ENCODE peak calls at places on chromosomes 6 and 20, in seven cellular contexts. D is Panc1, M is prostate gland, Q is K562, A is transverse colon, I is endothelial cell of umbilical vein, R is spleen. B is an unnamed sample. For H3K27me3, the result is how much of the 10 kb centered on the place peaks cover.

GRCh38 chr6:170027111-170028043 is 263.5 kb downstream of the DLL1 start:
- DNase-seq in D (no peak), M (no peak), Q (no peak), A (no peak), I (no peak), R (peak), B (peak)

GRCh38 chr20:31740208-31740607 is 1.1 kb downstream of the TPX2 start:
- DNase-seq in D (no peak), M (no peak), Q (peak), A (no peak), I (peak), R (no peak), B (no peak)

GRCh38 chr6:169269180-169270076 is 15.8 kb upstream of the THBS2 start:
- DNase-seq in D (no peak), M (no peak), Q (no peak), A (peak), I (no peak), R (no peak), B (peak)

GRCh38 chr20:37946946-37947345 is 44.0 kb downstream of the VSTM2L start:
- DNase-seq in D (no peak), M (no peak), Q (no peak), A (no peak), I (no peak), R (peak), B (no peak)

GRCh38 chr20:52473171-52473570 is 281.6 kb upstream of the ZFP64 start:
- DNase-seq in D (no peak), M (no peak), Q (no peak), A (no peak), I (no peak), R (no peak), B (no peak)

GRCh38 chr6:155056756-155057155 is 61.6 kb downstream of the TIAM2 start:
- DNase-seq in D (no peak), M (no peak), Q (no peak), A (no peak), I (no peak), R (no peak), B (no peak)

GRCh38 chr20:4300921-4301320 is 285.6 kb upstream of the RNF24 start:
- DNase-seq in D (no peak), M (no peak), Q (no peak), A (no peak), I (no peak), R (no peak), B (no peak)

GRCh38 chr20:57647933-57648785 is 27.9 kb upstream of the ZBP1 start:
- DNase-seq in D (no peak), M (no peak), Q (no peak), A (no peak), I (no peak), R (peak), B (no peak)

GRCh38 chr6:145044606-145045275 is 690.6 kb downstream of the EPM2A start:
- DNase-seq in D (no peak), M (no peak), Q (no peak), A (no peak), I (peak), R (no peak), B (no peak)

GRCh38 chr6:157613011-157613522 is 210.0 kb upstream of the SNX9 start:
- DNase-seq in D (peak), M (no peak), Q (peak), A (no peak), I (peak), R (no peak), B (no peak)

GRCh38 chr20:57801046-57801445 is 91.2 kb upstream of the PMEPA1 start:
- DNase-seq in D (no peak), M (no peak), Q (no peak), A (no peak), I (no peak), R (no peak), B (no peak)

GRCh38 chr6:157056275-157056674 is 267.0 kb downstream of the TMEM242 start:
- DNase-seq in D (no peak), M (no peak), Q (no peak), A (no peak), I (no peak), R (no peak), B (no peak)

GRCh38 chr6:98433325-98433724 is 401.0 kb upstream of the POU3F2 start:
- DNase-seq in D (no peak), M (no peak), Q (no peak), A (no peak), I (no peak), R (no peak), B (no peak)

GRCh38 chr20:16675165-16675564 is 54.7 kb upstream of the SNRPB2 start:
- DNase-seq in D (no peak), M (no peak), Q (no peak), A (no peak), I (no peak), R (no peak), B (no peak)

GRCh38 chr6:31834367-31834703 is 6.8 kb downstream of the HSPA1B start:
- DNase-seq in D (no peak), M (peak), Q (peak), A (peak), I (no peak), R (peak), B (peak)

GRCh38 chr6:108732101-108732870 is 115.9 kb upstream of the ARMC2 start:
- DNase-seq in D (peak), M (no peak), Q (no peak), A (peak), I (no peak), R (no peak), B (no peak)

GRCh38 chr6:156720739-156721714 is 56.2 kb upstream of the ARID1B start:
- DNase-seq in D (no peak), M (peak), Q (no peak), A (peak), I (peak), R (no peak), B (no peak)

GRCh38 chr6:119325559-119326240 is 23.9 kb downstream of the MAN1A1 start:
- DNase-seq in D (no peak), M (no peak), Q (no peak), A (no peak), I (no peak), R (no peak), B (no peak)

GRCh38 chr6:2157441-2158127 is 87.8 kb downstream of the GMDS start:
- DNase-seq in D (no peak), M (no peak), Q (no peak), A (no peak), I (peak), R (no peak), B (no peak)

GRCh38 chr20:10724774-10725173 is 51.0 kb upstream of the JAG1 start:
- DNase-seq in D (no peak), M (no peak), Q (no peak), A (no peak), I (no peak), R (no peak), B (no peak)

GRCh38 chr6:136360783-136361182 is 71.1 kb upstream of the BCLAF1 start:
- DNase-seq in D (no peak), M (no peak), Q (no peak), A (no peak), I (no peak), R (no peak), B (no peak)

GRCh38 chr6:54958446-54958845 is 111.9 kb downstream of the FAM83B start:
- DNase-seq in D (no peak), M (no peak), Q (no peak), A (no peak), I (no peak), R (no peak), B (no peak)

GRCh38 chr20:17538517-17539170 is 7.5 kb upstream of the BFSP1 start:
- DNase-seq in D (no peak), M (no peak), Q (no peak), A (no peak), I (no peak), R (no peak), B (no peak)

GRCh38 chr6:170124150-170124549 is 166.7 kb downstream of the DLL1 start:
- DNase-seq in D (no peak), M (no peak), Q (no peak), A (no peak), I (no peak), R (peak), B (no peak)

GRCh38 chr6:106820412-106820852 is 154.1 kb downstream of the CD24 start:
- DNase-seq in D (no peak), M (no peak), Q (peak), A (no peak), I (no peak), R (no peak), B (no peak)

GRCh38 chr6:21856096-21856825 is 262.7 kb downstream of the SOX4 start:
- DNase-seq in D (peak), M (no peak), Q (no peak), A (no peak), I (peak), R (no peak), B (no peak)

GRCh38 chr6:34598725-34599124 is 42.6 kb upstream of the SPDEF start:
- DNase-seq in D (no peak), M (peak), Q (no peak), A (no peak), I (no peak), R (no peak), B (no peak)

GRCh38 chr6:105620878-105621277 is 218.0 kb upstream of the PREP start:
- DNase-seq in D (no peak), M (no peak), Q (no peak), A (no peak), I (no peak), R (no peak), B (no peak)

GRCh38 chr6:26216015-26216885 is 129.0 kb downstream of the HFE start:
- DNase-seq in D (peak), M (peak), Q (peak), A (peak), I (peak), R (peak), B (peak)

GRCh38 chr6:55918639-55919038 is 43.2 kb upstream of the BMP5 start:
- DNase-seq in D (no peak), M (no peak), Q (no peak), A (no peak), I (no peak), R (no peak), B (no peak)

GRCh38 chr6:2222275-2222842 is 23.0 kb downstream of the GMDS start:
- DNase-seq in D (no peak), M (no peak), Q (no peak), A (no peak), I (peak), R (no peak), B (no peak)

GRCh38 chr6:131831886-131832285 is 24.1 kb downstream of the ENPP1 start:
- DNase-seq in D (no peak), M (no peak), Q (no peak), A (no peak), I (no peak), R (no peak), B (no peak)

GRCh38 chr20:44167736-44168135 is 19.3 kb downstream of the JPH2 start:
- DNase-seq in D (no peak), M (no peak), Q (no peak), A (no peak), I (no peak), R (no peak), B (no peak)

GRCh38 chr20:3243718-3244358 is 4.8 kb upstream of the SLC4A11 start:
- DNase-seq in D (no peak), M (no peak), Q (no peak), A (no peak), I (no peak), R (no peak), B (no peak)

GRCh38 chr20:3244613-3245012 is 5.6 kb upstream of the SLC4A11 start:
- DNase-seq in D (no peak), M (no peak), Q (no peak), A (no peak), I (no peak), R (no peak), B (no peak)

GRCh38 chr20:3246682-3247081 is 7.7 kb upstream of the SLC4A11 start:
- DNase-seq in D (no peak), M (no peak), Q (no peak), A (no peak), I (no peak), R (no peak), B (no peak)

GRCh38 chr20:3245156-3245555 is 6.2 kb upstream of the SLC4A11 start:
- DNase-seq in D (no peak), M (no peak), Q (no peak), A (no peak), I (no peak), R (no peak), B (no peak)

DNA sequence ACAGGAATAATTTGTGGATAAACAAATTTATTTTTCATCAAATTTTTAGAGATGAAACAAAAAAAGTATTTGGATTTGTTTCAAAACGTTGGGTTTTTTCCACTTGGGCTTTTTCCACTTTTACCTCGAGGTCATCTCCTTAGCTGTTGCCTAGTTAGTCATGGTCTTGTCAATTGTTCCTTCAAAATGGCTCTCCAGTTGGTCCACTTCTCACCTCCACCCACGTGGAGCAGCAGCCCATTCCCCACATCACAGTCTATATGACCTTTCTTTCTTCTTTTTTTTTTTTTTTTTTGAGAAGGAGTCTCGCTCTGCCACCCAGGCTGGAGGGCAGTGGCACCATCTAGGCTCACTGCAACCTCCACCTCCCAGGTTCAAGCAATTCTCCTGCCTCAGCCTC is 6.7 kb upstream of the SLC4A11 start:
- DNase-seq in D (no peak), M (no peak), Q (no peak), A (no peak), I (no peak), R (no peak), B (no peak)
- H3K27me3 ChIP-seq in D (under half), M (under half), Q (under half), A (half or more), I (under half), R (under half), B (under half)

DNA sequence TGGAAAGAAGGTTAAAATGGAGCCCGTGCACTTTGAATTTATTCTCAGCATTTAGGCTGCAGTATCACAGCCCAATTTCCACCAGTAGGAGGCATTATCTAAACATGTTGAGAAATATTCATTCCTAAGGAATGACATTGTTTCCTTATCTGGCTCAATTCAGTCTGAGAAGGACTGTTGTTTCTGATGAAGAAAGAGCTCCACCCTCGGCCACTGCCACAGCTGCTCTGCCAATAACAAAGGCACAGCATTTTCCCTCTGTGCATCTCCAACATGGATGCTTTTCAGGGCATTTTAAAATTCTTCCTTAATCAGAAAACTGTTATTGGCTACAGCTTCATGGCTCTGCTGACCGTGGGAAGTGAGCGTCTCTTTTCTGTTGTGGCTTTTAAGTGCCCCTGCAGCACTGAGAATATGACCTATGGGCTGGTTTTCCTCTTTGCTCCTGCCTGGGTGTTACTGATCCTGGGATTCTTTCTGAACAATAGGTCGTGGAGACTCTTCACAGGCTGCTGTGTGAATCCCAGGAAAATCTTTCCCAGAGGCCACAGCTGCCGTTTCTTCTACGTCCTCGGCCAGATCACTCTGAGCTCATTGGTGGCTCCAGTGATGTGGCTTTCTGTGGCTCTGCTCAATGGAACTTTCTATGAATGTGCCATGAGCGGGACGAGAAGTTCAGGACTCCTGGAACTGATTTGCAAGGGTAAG is at the start of gene CALHM5:
- DNase-seq in D (peak), M (no peak), Q (peak), A (peak), I (peak), R (no peak), B (peak)
- TF ChIP-seq POLR2AphosphoS5 in D (no peak), M (no peak), Q (no peak), A (peak), I (no peak), R (no peak), B (peak)

GRCh38 chr20:61626412-61626811 is 374.4 kb downstream of the CDH4 start:
- DNase-seq in D (no peak), M (no peak), Q (no peak), A (no peak), I (no peak), R (no peak), B (no peak)
- H3K27me3 ChIP-seq in D (under half), M (under half), Q (half or more), A (under half), I (under half), R (under half), B (under half)

DNA sequence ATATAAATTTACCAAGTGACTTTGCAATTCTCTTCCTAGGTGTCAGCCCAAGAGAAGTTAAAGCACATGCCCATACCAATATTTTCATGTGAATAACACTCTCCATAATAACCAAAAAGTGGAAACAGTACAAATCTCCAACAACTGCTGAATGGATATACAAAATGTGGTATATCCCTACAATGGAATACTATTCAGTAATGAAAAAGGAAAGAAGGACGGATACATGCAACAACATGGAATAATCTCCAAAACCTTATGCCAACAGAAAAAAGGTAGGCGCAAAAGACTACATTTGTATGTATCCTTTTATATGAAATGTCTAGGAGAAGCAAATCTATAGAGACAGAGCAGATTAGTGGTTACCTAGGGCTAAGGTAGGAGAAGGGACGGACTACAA is 487.7 kb upstream of the ID4 start:
- DNase-seq in D (no peak), M (no peak), Q (no peak), A (no peak), I (no peak), R (no peak), B (no peak)
- TF ChIP-seq POLR2AphosphoS5 in D (no peak), M (no peak), Q (no peak), A (no peak), I (no peak), R (no peak), B (no peak)

GRCh38 chr6:111198841-111199240 is 111.5 kb downstream of the SLC16A10 start:
- DNase-seq in D (no peak), M (no peak), Q (no peak), A (no peak), I (no peak), R (no peak), B (no peak)
- H3K27me3 ChIP-seq in D (under half), M (under half), Q (under half), A (under half), I (under half), R (under half), B (under half)

GRCh38 chr20:63627129-63627699 is 313 bp upstream of the GMEB2 start:
- DNase-seq in D (peak), M (peak), Q (peak), A (peak), I (peak), R (peak), B (peak)
- TF ChIP-seq POLR2AphosphoS5 in D (peak), M (peak), Q (peak), A (peak), I (peak), R (peak), B (peak)

DNA sequence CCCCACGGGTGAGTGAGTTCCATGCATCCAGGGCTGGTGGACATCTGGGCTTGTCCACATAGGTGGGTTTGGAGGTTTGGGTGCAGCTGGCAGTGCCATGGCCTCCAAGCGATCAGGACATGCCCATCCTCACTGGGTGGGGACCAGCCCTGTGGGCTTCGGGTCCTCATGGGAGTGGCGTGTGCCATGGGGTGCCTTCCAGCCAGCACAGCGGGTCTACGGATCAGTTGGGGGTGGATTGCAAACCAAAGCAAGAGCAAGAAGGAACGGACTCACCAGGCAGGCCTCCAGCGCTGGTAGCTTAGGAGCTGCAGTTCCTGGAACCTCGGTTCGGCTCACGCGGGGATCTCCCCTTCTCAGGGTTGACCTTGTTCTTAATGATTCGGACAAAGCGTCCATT is 364.3 kb downstream of the TAF4 start:
- DNase-seq in D (no peak), M (no peak), Q (no peak), A (no peak), I (no peak), R (no peak), B (no peak)
- H3K27me3 ChIP-seq in D (under half), M (under half), Q (half or more), A (under half), I (under half), R (under half), B (under half)

GRCh38 chr20:50633361-50633760 is 58.0 kb downstream of the RIPOR3 start:
- DNase-seq in D (no peak), M (no peak), Q (no peak), A (no peak), I (no peak), R (no peak), B (no peak)

GRCh38 chr20:50634191-50634590 is 57.2 kb downstream of the RIPOR3 start:
- DNase-seq in D (no peak), M (no peak), Q (no peak), A (no peak), I (no peak), R (no peak), B (no peak)

GRCh38 chr20:50635676-50636600 is 55.4 kb downstream of the RIPOR3 start:
- DNase-seq in D (peak), M (peak), Q (peak), A (peak), I (peak), R (peak), B (peak)

GRCh38 chr20:50635014-50635557 is 56.3 kb downstream of the RIPOR3 start:
- DNase-seq in D (no peak), M (no peak), Q (no peak), A (no peak), I (no peak), R (no peak), B (no peak)

GRCh38 chr20:50636601-50637539 is 54.5 kb downstream of the RIPOR3 start:
- DNase-seq in D (no peak), M (no peak), Q (no peak), A (no peak), I (no peak), R (no peak), B (no peak)
- TF ChIP-seq POLR2AphosphoS5 in D (no peak), M (no peak), Q (no peak), A (no peak), I (no peak), R (no peak), B (no peak)

B was measured in sigmoid colon.